ENCODE peak calls at places on chromosomes 11 and 22, in eight cellular contexts. One of them, this sample, is unnamed.

GRCh38 chr11:119316017-119316728 is 757 bp downstream of the MCAM start:
- DNase-seq in colonic mucosa: no peak
- DNase-seq in tibial artery: peak
- DNase-seq in stimulated activated CD8-positive, alpha-beta memory T cell treated with anti-CD3 and anti-CD28 coated beads, Interleukin-4, amount 100 ng/mL, for 24 hours: no peak
- DNase-seq in substantia nigra: peak
- DNase-seq in BJ: no peak
- DNase-seq in neural crest cell: no peak
- DNase-seq in NCI-H1105 treated with DMSO at 0.1 percent for 48 hours: peak
- DNase-seq in this sample: no peak

GRCh38 chr11:57618438-57618837 is 21.0 kb downstream of the SERPING1 start:
- DNase-seq in colonic mucosa: no peak
- DNase-seq in tibial artery: no peak
- DNase-seq in stimulated activated CD8-positive, alpha-beta memory T cell treated with anti-CD3 and anti-CD28 coated beads, Interleukin-4, amount 100 ng/mL, for 24 hours: no peak
- DNase-seq in substantia nigra: no peak
- DNase-seq in BJ: no peak
- DNase-seq in neural crest cell: no peak
- DNase-seq in NCI-H1105 treated with DMSO at 0.1 percent for 48 hours: no peak
- DNase-seq in this sample: no peak

GRCh38 chr11:72012897-72013721 is 14.4 kb downstream of the IL18BP start:
- DNase-seq in colonic mucosa: no peak
- DNase-seq in tibial artery: peak
- DNase-seq in stimulated activated CD8-positive, alpha-beta memory T cell treated with anti-CD3 and anti-CD28 coated beads, Interleukin-4, amount 100 ng/mL, for 24 hours: no peak
- DNase-seq in substantia nigra: peak
- DNase-seq in BJ: peak
- DNase-seq in neural crest cell: no peak
- DNase-seq in NCI-H1105 treated with DMSO at 0.1 percent for 48 hours: no peak
- DNase-seq in this sample: no peak

GRCh38 chr11:115279831-115280761 is 224.1 kb downstream of the CADM1 start:
- DNase-seq in colonic mucosa: no peak
- DNase-seq in tibial artery: no peak
- DNase-seq in stimulated activated CD8-positive, alpha-beta memory T cell treated with anti-CD3 and anti-CD28 coated beads, Interleukin-4, amount 100 ng/mL, for 24 hours: no peak
- DNase-seq in substantia nigra: no peak
- DNase-seq in BJ: no peak
- DNase-seq in neural crest cell: no peak
- DNase-seq in NCI-H1105 treated with DMSO at 0.1 percent for 48 hours: no peak
- DNase-seq in this sample: no peak

GRCh38 chr11:72240461-72241289 is 3.3 kb downstream of the PHOX2A start:
- DNase-seq in colonic mucosa: no peak
- DNase-seq in tibial artery: peak
- DNase-seq in stimulated activated CD8-positive, alpha-beta memory T cell treated with anti-CD3 and anti-CD28 coated beads, Interleukin-4, amount 100 ng/mL, for 24 hours: no peak
- DNase-seq in substantia nigra: no peak
- DNase-seq in BJ: no peak
- DNase-seq in neural crest cell: no peak
- DNase-seq in NCI-H1105 treated with DMSO at 0.1 percent for 48 hours: no peak
- DNase-seq in this sample: no peak

GRCh38 chr11:65719887-65720236 is 736 bp downstream of the RNASEH2C start:
- DNase-seq in colonic mucosa: no peak
- DNase-seq in tibial artery: no peak
- DNase-seq in stimulated activated CD8-positive, alpha-beta memory T cell treated with anti-CD3 and anti-CD28 coated beads, Interleukin-4, amount 100 ng/mL, for 24 hours: no peak
- DNase-seq in substantia nigra: no peak
- DNase-seq in BJ: no peak
- DNase-seq in neural crest cell: no peak
- DNase-seq in NCI-H1105 treated with DMSO at 0.1 percent for 48 hours: no peak
- DNase-seq in this sample: no peak

GRCh38 chr22:27218012-27218483 is 560.7 kb downstream of the MIAT start:
- DNase-seq in colonic mucosa: no peak
- DNase-seq in tibial artery: no peak
- DNase-seq in stimulated activated CD8-positive, alpha-beta memory T cell treated with anti-CD3 and anti-CD28 coated beads, Interleukin-4, amount 100 ng/mL, for 24 hours: no peak
- DNase-seq in substantia nigra: no peak
- DNase-seq in BJ: no peak
- DNase-seq in neural crest cell: no peak
- DNase-seq in NCI-H1105 treated with DMSO at 0.1 percent for 48 hours: no peak
- DNase-seq in this sample: peak

GRCh38 chr11:133078591-133079179 is 453.6 kb downstream of the OPCML start:
- DNase-seq in colonic mucosa: no peak
- DNase-seq in tibial artery: no peak
- DNase-seq in stimulated activated CD8-positive, alpha-beta memory T cell treated with anti-CD3 and anti-CD28 coated beads, Interleukin-4, amount 100 ng/mL, for 24 hours: no peak
- DNase-seq in substantia nigra: peak
- DNase-seq in BJ: no peak
- DNase-seq in neural crest cell: peak
- DNase-seq in NCI-H1105 treated with DMSO at 0.1 percent for 48 hours: peak
- DNase-seq in this sample: peak

GRCh38 chr11:86070435-86071056 is 1.7 kb upstream of the PICALM start:
- DNase-seq in colonic mucosa: no peak
- DNase-seq in tibial artery: no peak
- DNase-seq in stimulated activated CD8-positive, alpha-beta memory T cell treated with anti-CD3 and anti-CD28 coated beads, Interleukin-4, amount 100 ng/mL, for 24 hours: no peak
- DNase-seq in substantia nigra: no peak
- DNase-seq in BJ: no peak
- DNase-seq in neural crest cell: no peak
- DNase-seq in NCI-H1105 treated with DMSO at 0.1 percent for 48 hours: no peak
- DNase-seq in this sample: no peak

GRCh38 chr11:108635106-108635505 is 29.8 kb upstream of the DDX10 start:
- DNase-seq in colonic mucosa: no peak
- DNase-seq in tibial artery: no peak
- DNase-seq in stimulated activated CD8-positive, alpha-beta memory T cell treated with anti-CD3 and anti-CD28 coated beads, Interleukin-4, amount 100 ng/mL, for 24 hours: no peak
- DNase-seq in substantia nigra: no peak
- DNase-seq in BJ: no peak
- DNase-seq in neural crest cell: no peak
- DNase-seq in NCI-H1105 treated with DMSO at 0.1 percent for 48 hours: no peak
- DNase-seq in this sample: no peak

GRCh38 chr11:34234086-34234740 is 123.6 kb downstream of the ABTB2 start:
- DNase-seq in colonic mucosa: peak
- DNase-seq in tibial artery: no peak
- DNase-seq in stimulated activated CD8-positive, alpha-beta memory T cell treated with anti-CD3 and anti-CD28 coated beads, Interleukin-4, amount 100 ng/mL, for 24 hours: peak
- DNase-seq in substantia nigra: no peak
- DNase-seq in BJ: no peak
- DNase-seq in neural crest cell: no peak
- DNase-seq in NCI-H1105 treated with DMSO at 0.1 percent for 48 hours: no peak
- DNase-seq in this sample: no peak

GRCh38 chr11:125502198-125502597 is 6.1 kb upstream of the FEZ1 start:
- DNase-seq in colonic mucosa: no peak
- DNase-seq in tibial artery: no peak
- DNase-seq in stimulated activated CD8-positive, alpha-beta memory T cell treated with anti-CD3 and anti-CD28 coated beads, Interleukin-4, amount 100 ng/mL, for 24 hours: no peak
- DNase-seq in substantia nigra: no peak
- DNase-seq in BJ: no peak
- DNase-seq in neural crest cell: no peak
- DNase-seq in NCI-H1105 treated with DMSO at 0.1 percent for 48 hours: no peak
- DNase-seq in this sample: no peak

GRCh38 chr11:60912223-60912850 is 1.6 kb upstream of the TMEM109 start:
- DNase-seq in colonic mucosa: no peak
- DNase-seq in tibial artery: peak
- DNase-seq in stimulated activated CD8-positive, alpha-beta memory T cell treated with anti-CD3 and anti-CD28 coated beads, Interleukin-4, amount 100 ng/mL, for 24 hours: no peak
- DNase-seq in substantia nigra: no peak
- DNase-seq in BJ: no peak
- DNase-seq in neural crest cell: no peak
- DNase-seq in NCI-H1105 treated with DMSO at 0.1 percent for 48 hours: no peak
- DNase-seq in this sample: no peak

GRCh38 chr22:16586170-16586569 is 6.4 kb downstream of the CCT8L2 start:
- DNase-seq in colonic mucosa: no peak
- DNase-seq in tibial artery: no peak
- DNase-seq in stimulated activated CD8-positive, alpha-beta memory T cell treated with anti-CD3 and anti-CD28 coated beads, Interleukin-4, amount 100 ng/mL, for 24 hours: no peak
- DNase-seq in substantia nigra: no peak
- DNase-seq in BJ: no peak
- DNase-seq in neural crest cell: no peak
- DNase-seq in NCI-H1105 treated with DMSO at 0.1 percent for 48 hours: no peak
- DNase-seq in this sample: no peak

GRCh38 chr22:25666308-25666707 is 75.7 kb upstream of the MYO18B start:
- DNase-seq in colonic mucosa: peak
- DNase-seq in tibial artery: peak
- DNase-seq in stimulated activated CD8-positive, alpha-beta memory T cell treated with anti-CD3 and anti-CD28 coated beads, Interleukin-4, amount 100 ng/mL, for 24 hours: no peak
- DNase-seq in substantia nigra: no peak
- DNase-seq in BJ: no peak
- DNase-seq in neural crest cell: no peak
- DNase-seq in NCI-H1105 treated with DMSO at 0.1 percent for 48 hours: no peak
- DNase-seq in this sample: no peak

GRCh38 chr11:118434123-118434552 is 2.2 kb upstream of the KMT2A start:
- DNase-seq in colonic mucosa: no peak
- DNase-seq in tibial artery: no peak
- DNase-seq in stimulated activated CD8-positive, alpha-beta memory T cell treated with anti-CD3 and anti-CD28 coated beads, Interleukin-4, amount 100 ng/mL, for 24 hours: no peak
- DNase-seq in substantia nigra: no peak
- DNase-seq in BJ: no peak
- DNase-seq in neural crest cell: no peak
- DNase-seq in NCI-H1105 treated with DMSO at 0.1 percent for 48 hours: peak
- DNase-seq in this sample: no peak

GRCh38 chr11:35151241-35151640 is 12.3 kb downstream of the CD44 start:
- DNase-seq in colonic mucosa: no peak
- DNase-seq in tibial artery: no peak
- DNase-seq in stimulated activated CD8-positive, alpha-beta memory T cell treated with anti-CD3 and anti-CD28 coated beads, Interleukin-4, amount 100 ng/mL, for 24 hours: no peak
- DNase-seq in substantia nigra: no peak
- DNase-seq in BJ: no peak
- DNase-seq in neural crest cell: no peak
- DNase-seq in NCI-H1105 treated with DMSO at 0.1 percent for 48 hours: no peak
- DNase-seq in this sample: no peak

GRCh38 chr11:46471943-46472661 is 80.5 kb upstream of the CHRM4 start:
- DNase-seq in colonic mucosa: no peak
- DNase-seq in tibial artery: no peak
- DNase-seq in stimulated activated CD8-positive, alpha-beta memory T cell treated with anti-CD3 and anti-CD28 coated beads, Interleukin-4, amount 100 ng/mL, for 24 hours: no peak
- DNase-seq in substantia nigra: no peak
- DNase-seq in BJ: no peak
- DNase-seq in neural crest cell: no peak
- DNase-seq in NCI-H1105 treated with DMSO at 0.1 percent for 48 hours: no peak
- DNase-seq in this sample: no peak

GRCh38 chr22:17772249-17772962 is 1.9 kb downstream of the BID start:
- DNase-seq in colonic mucosa: no peak
- DNase-seq in tibial artery: no peak
- DNase-seq in stimulated activated CD8-positive, alpha-beta memory T cell treated with anti-CD3 and anti-CD28 coated beads, Interleukin-4, amount 100 ng/mL, for 24 hours: no peak
- DNase-seq in substantia nigra: no peak
- DNase-seq in BJ: no peak
- DNase-seq in neural crest cell: no peak
- DNase-seq in NCI-H1105 treated with DMSO at 0.1 percent for 48 hours: no peak
- DNase-seq in this sample: no peak

GRCh38 chr11:109772846-109773400 is 320.3 kb upstream of the ZC3H12C start:
- DNase-seq in colonic mucosa: no peak
- DNase-seq in tibial artery: no peak
- DNase-seq in stimulated activated CD8-positive, alpha-beta memory T cell treated with anti-CD3 and anti-CD28 coated beads, Interleukin-4, amount 100 ng/mL, for 24 hours: no peak
- DNase-seq in substantia nigra: no peak
- DNase-seq in BJ: no peak
- DNase-seq in neural crest cell: no peak
- DNase-seq in NCI-H1105 treated with DMSO at 0.1 percent for 48 hours: peak
- DNase-seq in this sample: no peak

GRCh38 chr22:45242778-45243191 is 2.1 kb upstream of the KIAA0930 start:
- DNase-seq in colonic mucosa: peak
- DNase-seq in tibial artery: no peak
- DNase-seq in stimulated activated CD8-positive, alpha-beta memory T cell treated with anti-CD3 and anti-CD28 coated beads, Interleukin-4, amount 100 ng/mL, for 24 hours: no peak
- DNase-seq in substantia nigra: peak
- DNase-seq in BJ: no peak
- DNase-seq in neural crest cell: no peak
- DNase-seq in NCI-H1105 treated with DMSO at 0.1 percent for 48 hours: peak
- DNase-seq in this sample: no peak

GRCh38 chr11:20160425-20161229 is at the start of gene DBX1:
- DNase-seq in colonic mucosa: no peak
- DNase-seq in tibial artery: no peak
- DNase-seq in stimulated activated CD8-positive, alpha-beta memory T cell treated with anti-CD3 and anti-CD28 coated beads, Interleukin-4, amount 100 ng/mL, for 24 hours: no peak
- DNase-seq in substantia nigra: no peak
- DNase-seq in BJ: no peak
- DNase-seq in neural crest cell: no peak
- DNase-seq in NCI-H1105 treated with DMSO at 0.1 percent for 48 hours: no peak
- DNase-seq in this sample: no peak

GRCh38 chr22:48321986-48322545 is 1505.6 kb downstream of the BRD1 start:
- DNase-seq in colonic mucosa: no peak
- DNase-seq in tibial artery: no peak
- DNase-seq in stimulated activated CD8-positive, alpha-beta memory T cell treated with anti-CD3 and anti-CD28 coated beads, Interleukin-4, amount 100 ng/mL, for 24 hours: no peak
- DNase-seq in substantia nigra: no peak
- DNase-seq in BJ: no peak
- DNase-seq in neural crest cell: no peak
- DNase-seq in NCI-H1105 treated with DMSO at 0.1 percent for 48 hours: no peak
- DNase-seq in this sample: no peak

GRCh38 chr11:120675171-120675570 is 163.6 kb downstream of the GRIK4 start:
- DNase-seq in colonic mucosa: no peak
- DNase-seq in tibial artery: no peak
- DNase-seq in stimulated activated CD8-positive, alpha-beta memory T cell treated with anti-CD3 and anti-CD28 coated beads, Interleukin-4, amount 100 ng/mL, for 24 hours: no peak
- DNase-seq in substantia nigra: no peak
- DNase-seq in BJ: no peak
- DNase-seq in neural crest cell: no peak
- DNase-seq in NCI-H1105 treated with DMSO at 0.1 percent for 48 hours: peak
- DNase-seq in this sample: no peak

GRCh38 chr22:47551438-47551788 is 789.0 kb downstream of the TBC1D22A start:
- DNase-seq in colonic mucosa: no peak
- DNase-seq in tibial artery: no peak
- DNase-seq in stimulated activated CD8-positive, alpha-beta memory T cell treated with anti-CD3 and anti-CD28 coated beads, Interleukin-4, amount 100 ng/mL, for 24 hours: no peak
- DNase-seq in substantia nigra: no peak
- DNase-seq in BJ: no peak
- DNase-seq in neural crest cell: no peak
- DNase-seq in NCI-H1105 treated with DMSO at 0.1 percent for 48 hours: no peak
- DNase-seq in this sample: no peak

GRCh38 chr11:64759722-64760719 is at the start of gene PYGM:
- DNase-seq in colonic mucosa: peak
- DNase-seq in tibial artery: peak
- DNase-seq in stimulated activated CD8-positive, alpha-beta memory T cell treated with anti-CD3 and anti-CD28 coated beads, Interleukin-4, amount 100 ng/mL, for 24 hours: no peak
- DNase-seq in substantia nigra: peak
- DNase-seq in BJ: no peak
- DNase-seq in neural crest cell: peak
- DNase-seq in NCI-H1105 treated with DMSO at 0.1 percent for 48 hours: no peak
- DNase-seq in this sample: no peak

GRCh38 chr11:113475160-113475761 is at the start of gene DRD2:
- DNase-seq in colonic mucosa: no peak
- DNase-seq in tibial artery: no peak
- DNase-seq in stimulated activated CD8-positive, alpha-beta memory T cell treated with anti-CD3 and anti-CD28 coated beads, Interleukin-4, amount 100 ng/mL, for 24 hours: no peak
- DNase-seq in substantia nigra: peak
- DNase-seq in BJ: no peak
- DNase-seq in neural crest cell: no peak
- DNase-seq in NCI-H1105 treated with DMSO at 0.1 percent for 48 hours: peak
- DNase-seq in this sample: no peak

GRCh38 chr22:38317237-38317994 is at the start of gene CSNK1E:
- DNase-seq in colonic mucosa: peak
- DNase-seq in tibial artery: peak
- DNase-seq in stimulated activated CD8-positive, alpha-beta memory T cell treated with anti-CD3 and anti-CD28 coated beads, Interleukin-4, amount 100 ng/mL, for 24 hours: peak
- DNase-seq in substantia nigra: peak
- DNase-seq in BJ: no peak
- DNase-seq in neural crest cell: peak
- DNase-seq in NCI-H1105 treated with DMSO at 0.1 percent for 48 hours: peak
- DNase-seq in this sample: peak

GRCh38 chr22:19361501-19362103 is 69.9 kb downstream of the HIRA start:
- DNase-seq in colonic mucosa: no peak
- DNase-seq in tibial artery: no peak
- DNase-seq in stimulated activated CD8-positive, alpha-beta memory T cell treated with anti-CD3 and anti-CD28 coated beads, Interleukin-4, amount 100 ng/mL, for 24 hours: no peak
- DNase-seq in substantia nigra: no peak
- DNase-seq in BJ: no peak
- DNase-seq in neural crest cell: no peak
- DNase-seq in NCI-H1105 treated with DMSO at 0.1 percent for 48 hours: no peak
- DNase-seq in this sample: no peak